ENCODE peak calls at places on chromosomes 6 and 20, in seven cellular contexts. One of them, this sample, is unnamed.

GRCh38 chr6:133680994-133681393 is 207.9 kb upstream of the TCF21 start:
- DNase-seq in effector memory CD4-positive, alpha-beta T cell: no peak
- DNase-seq in aorta: no peak
- DNase-seq in breast epithelium: no peak
- DNase-seq in coronary artery: no peak
- DNase-seq in ovary: no peak
- DNase-seq in Panc1: no peak
- DNase-seq in this sample: no peak

GRCh38 chr6:119891206-119891605 is 541.6 kb upstream of the MAN1A1 start:
- DNase-seq in effector memory CD4-positive, alpha-beta T cell: no peak
- DNase-seq in aorta: no peak
- DNase-seq in breast epithelium: no peak
- DNase-seq in coronary artery: no peak
- DNase-seq in ovary: no peak
- DNase-seq in Panc1: no peak
- DNase-seq in this sample: no peak

GRCh38 chr6:23016701-23017100 is 447.3 kb downstream of the HDGFL1 start:
- DNase-seq in effector memory CD4-positive, alpha-beta T cell: no peak
- DNase-seq in aorta: no peak
- DNase-seq in breast epithelium: no peak
- DNase-seq in coronary artery: no peak
- DNase-seq in ovary: no peak
- DNase-seq in Panc1: no peak
- DNase-seq in this sample: no peak

GRCh38 chr6:20534906-20535305 is 649 bp downstream of the CDKAL1 start:
- DNase-seq in effector memory CD4-positive, alpha-beta T cell: no peak
- DNase-seq in aorta: no peak
- DNase-seq in breast epithelium: no peak
- DNase-seq in coronary artery: no peak
- DNase-seq in ovary: no peak
- DNase-seq in Panc1: no peak
- DNase-seq in this sample: no peak

GRCh38 chr6:89297695-89298351 is 17.3 kb downstream of the GABRR2 start:
- DNase-seq in effector memory CD4-positive, alpha-beta T cell: peak
- DNase-seq in aorta: no peak
- DNase-seq in breast epithelium: peak
- DNase-seq in coronary artery: no peak
- DNase-seq in ovary: peak
- DNase-seq in Panc1: peak
- DNase-seq in this sample: peak

GRCh38 chr6:30378290-30378937 is 33.5 kb downstream of the RPP21 start:
- DNase-seq in effector memory CD4-positive, alpha-beta T cell: no peak
- DNase-seq in aorta: no peak
- DNase-seq in breast epithelium: no peak
- DNase-seq in coronary artery: no peak
- DNase-seq in ovary: no peak
- DNase-seq in Panc1: no peak
- DNase-seq in this sample: no peak

GRCh38 chr6:166025149-166025898 is 142.3 kb downstream of the TBXT start:
- DNase-seq in effector memory CD4-positive, alpha-beta T cell: no peak
- DNase-seq in aorta: no peak
- DNase-seq in breast epithelium: no peak
- DNase-seq in coronary artery: no peak
- DNase-seq in ovary: no peak
- DNase-seq in Panc1: no peak
- DNase-seq in this sample: no peak

GRCh38 chr6:149711711-149712110 is 6.2 kb downstream of the LATS1 start:
- DNase-seq in effector memory CD4-positive, alpha-beta T cell: no peak
- DNase-seq in aorta: no peak
- DNase-seq in breast epithelium: no peak
- DNase-seq in coronary artery: no peak
- DNase-seq in ovary: no peak
- DNase-seq in Panc1: no peak
- DNase-seq in this sample: no peak

GRCh38 chr20:62744761-62745160 is 36.1 kb downstream of the NTSR1 start:
- DNase-seq in effector memory CD4-positive, alpha-beta T cell: no peak
- DNase-seq in aorta: peak
- DNase-seq in breast epithelium: no peak
- DNase-seq in coronary artery: no peak
- DNase-seq in ovary: no peak
- DNase-seq in Panc1: no peak
- DNase-seq in this sample: no peak

GRCh38 chr6:88914180-88914579 is 49.2 kb downstream of the RNGTT start:
- DNase-seq in effector memory CD4-positive, alpha-beta T cell: no peak
- DNase-seq in aorta: no peak
- DNase-seq in breast epithelium: no peak
- DNase-seq in coronary artery: no peak
- DNase-seq in ovary: no peak
- DNase-seq in Panc1: no peak
- DNase-seq in this sample: no peak

GRCh38 chr20:363319-364078 is 16.6 kb downstream of the NRSN2 start:
- DNase-seq in effector memory CD4-positive, alpha-beta T cell: no peak
- DNase-seq in aorta: no peak
- DNase-seq in breast epithelium: no peak
- DNase-seq in coronary artery: no peak
- DNase-seq in ovary: no peak
- DNase-seq in Panc1: no peak
- DNase-seq in this sample: no peak

GRCh38 chr6:158837684-158838625 is 18.8 kb upstream of the EZR start:
- DNase-seq in effector memory CD4-positive, alpha-beta T cell: no peak
- DNase-seq in aorta: no peak
- DNase-seq in breast epithelium: peak
- DNase-seq in coronary artery: no peak
- DNase-seq in ovary: no peak
- DNase-seq in Panc1: no peak
- DNase-seq in this sample: peak

GRCh38 chr20:2273634-2274302 is 22.0 kb upstream of the TGM3 start:
- DNase-seq in effector memory CD4-positive, alpha-beta T cell: no peak
- DNase-seq in aorta: no peak
- DNase-seq in breast epithelium: no peak
- DNase-seq in coronary artery: no peak
- DNase-seq in ovary: no peak
- DNase-seq in Panc1: no peak
- DNase-seq in this sample: no peak

GRCh38 chr6:131657630-131658111 is 20.6 kb downstream of the ENPP3 start:
- DNase-seq in effector memory CD4-positive, alpha-beta T cell: no peak
- DNase-seq in aorta: no peak
- DNase-seq in breast epithelium: no peak
- DNase-seq in coronary artery: no peak
- DNase-seq in ovary: no peak
- DNase-seq in Panc1: no peak
- DNase-seq in this sample: no peak

GRCh38 chr20:36465109-36466080 is 75.9 kb upstream of the MYL9 start:
- DNase-seq in effector memory CD4-positive, alpha-beta T cell: peak
- DNase-seq in aorta: peak
- DNase-seq in breast epithelium: no peak
- DNase-seq in coronary artery: peak
- DNase-seq in ovary: peak
- DNase-seq in Panc1: peak
- DNase-seq in this sample: no peak

GRCh38 chr6:38034269-38034914 is 214.9 kb downstream of the ZFAND3 start:
- DNase-seq in effector memory CD4-positive, alpha-beta T cell: no peak
- DNase-seq in aorta: no peak
- DNase-seq in breast epithelium: no peak
- DNase-seq in coronary artery: no peak
- DNase-seq in ovary: no peak
- DNase-seq in Panc1: no peak
- DNase-seq in this sample: no peak

GRCh38 chr20:29740601-29740950 is 1516.9 kb upstream of the DEFB115 start:
- DNase-seq in effector memory CD4-positive, alpha-beta T cell: no peak
- DNase-seq in aorta: peak
- DNase-seq in breast epithelium: no peak
- DNase-seq in coronary artery: no peak
- DNase-seq in ovary: no peak
- DNase-seq in Panc1: no peak
- DNase-seq in this sample: no peak

GRCh38 chr6:26031151-26031594 is 56.1 kb upstream of the HFE start:
- DNase-seq in effector memory CD4-positive, alpha-beta T cell: no peak
- DNase-seq in aorta: no peak
- DNase-seq in breast epithelium: no peak
- DNase-seq in coronary artery: no peak
- DNase-seq in ovary: no peak
- DNase-seq in Panc1: no peak
- DNase-seq in this sample: no peak

GRCh38 chr6:135180458-135181332 is at the start of gene MYB:
- DNase-seq in effector memory CD4-positive, alpha-beta T cell: peak
- DNase-seq in aorta: peak
- DNase-seq in breast epithelium: no peak
- DNase-seq in coronary artery: no peak
- DNase-seq in ovary: peak
- DNase-seq in Panc1: no peak
- DNase-seq in this sample: peak
- H3K27ac ChIP-seq in effector memory CD4-positive, alpha-beta T cell: peak
- H3K27ac ChIP-seq in aorta: no peak
- H3K27ac ChIP-seq in breast epithelium: no peak
- H3K27ac ChIP-seq in coronary artery: no peak
- H3K27ac ChIP-seq in ovary: no peak
- H3K27ac ChIP-seq in Panc1: peak
- H3K27ac ChIP-seq in this sample: no peak

DNA sequence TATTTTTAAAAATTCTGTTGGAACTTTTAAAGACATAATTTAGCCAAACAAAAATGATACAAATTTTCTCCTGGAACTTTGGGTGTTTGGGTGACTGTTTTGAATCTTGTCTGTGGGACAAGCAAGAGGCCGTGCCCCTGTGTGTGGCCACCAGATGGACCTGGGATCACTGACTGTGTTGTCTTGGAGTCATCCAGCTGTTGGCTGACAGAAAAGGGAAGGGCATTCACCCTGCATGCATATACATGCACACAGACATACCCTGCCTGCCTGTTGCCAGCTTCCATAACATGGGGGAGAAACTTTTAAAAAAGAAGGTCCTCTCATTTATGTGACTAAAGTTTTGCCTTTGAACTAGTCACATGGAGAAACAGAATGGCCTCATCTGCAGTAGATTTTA is 72.7 kb downstream of the BLOC1S5 start:
- DNase-seq in effector memory CD4-positive, alpha-beta T cell: no peak
- DNase-seq in aorta: no peak
- DNase-seq in breast epithelium: no peak
- DNase-seq in coronary artery: no peak
- DNase-seq in ovary: no peak
- DNase-seq in Panc1: no peak
- DNase-seq in this sample: no peak
- H3K27ac ChIP-seq in effector memory CD4-positive, alpha-beta T cell: no peak
- H3K27ac ChIP-seq in aorta: no peak
- H3K27ac ChIP-seq in breast epithelium: no peak
- H3K27ac ChIP-seq in coronary artery: no peak
- H3K27ac ChIP-seq in ovary: no peak
- H3K27ac ChIP-seq in Panc1: no peak
- H3K27ac ChIP-seq in this sample: no peak

DNA sequence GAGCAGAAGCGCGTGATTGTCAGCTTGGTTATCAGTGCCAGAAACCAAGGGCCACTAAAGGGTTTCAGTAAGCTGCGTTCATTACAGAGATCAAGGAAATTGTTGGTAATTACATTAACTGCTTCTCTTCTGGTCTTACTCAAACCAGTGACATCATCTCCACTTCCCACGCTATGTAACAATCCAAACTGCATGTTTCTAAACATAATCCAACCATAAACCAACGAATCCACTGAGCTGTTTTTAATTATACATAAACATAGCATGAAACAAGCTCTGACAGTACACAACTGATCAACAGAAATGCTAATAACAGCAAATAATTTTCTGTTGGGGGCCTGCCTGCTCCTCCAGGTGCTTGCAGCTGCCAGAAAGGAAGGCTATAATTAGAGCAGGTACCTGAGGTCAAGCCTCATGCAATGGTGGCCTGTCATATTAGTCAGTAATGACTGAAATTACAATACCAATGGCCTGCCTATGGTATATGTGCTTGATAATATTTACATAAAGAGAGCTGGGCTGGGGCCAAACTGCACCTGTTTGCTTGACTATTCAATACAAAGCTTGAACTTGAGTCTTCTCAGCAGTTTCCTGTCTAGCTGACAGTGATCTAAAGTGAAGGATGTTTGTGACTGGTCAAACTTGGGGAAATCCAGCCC is 40.1 kb downstream of the ILRUN start:
- DNase-seq in effector memory CD4-positive, alpha-beta T cell: no peak
- DNase-seq in aorta: no peak
- DNase-seq in breast epithelium: no peak
- DNase-seq in coronary artery: no peak
- DNase-seq in ovary: no peak
- DNase-seq in Panc1: no peak
- DNase-seq in this sample: no peak
- H3K27ac ChIP-seq in effector memory CD4-positive, alpha-beta T cell: peak
- H3K27ac ChIP-seq in aorta: peak
- H3K27ac ChIP-seq in breast epithelium: peak
- H3K27ac ChIP-seq in coronary artery: peak
- H3K27ac ChIP-seq in ovary: peak
- H3K27ac ChIP-seq in Panc1: peak
- H3K27ac ChIP-seq in this sample: peak

GRCh38 chr6:130624046-130624445 is 203.2 kb upstream of the SMLR1 start:
- DNase-seq in effector memory CD4-positive, alpha-beta T cell: no peak
- DNase-seq in aorta: no peak
- DNase-seq in breast epithelium: no peak
- DNase-seq in coronary artery: no peak
- DNase-seq in ovary: no peak
- DNase-seq in Panc1: no peak
- DNase-seq in this sample: no peak

GRCh38 chr6:130628862-130629261 is 198.3 kb upstream of the SMLR1 start:
- DNase-seq in effector memory CD4-positive, alpha-beta T cell: no peak
- DNase-seq in aorta: no peak
- DNase-seq in breast epithelium: no peak
- DNase-seq in coronary artery: no peak
- DNase-seq in ovary: no peak
- DNase-seq in Panc1: no peak
- DNase-seq in this sample: no peak

GRCh38 chr6:130622142-130622541 is 205.1 kb upstream of the SMLR1 start:
- DNase-seq in effector memory CD4-positive, alpha-beta T cell: no peak
- DNase-seq in aorta: no peak
- DNase-seq in breast epithelium: no peak
- DNase-seq in coronary artery: no peak
- DNase-seq in ovary: no peak
- DNase-seq in Panc1: no peak
- DNase-seq in this sample: no peak

GRCh38 chr6:130629640-130630039 is 197.6 kb upstream of the SMLR1 start:
- DNase-seq in effector memory CD4-positive, alpha-beta T cell: no peak
- DNase-seq in aorta: no peak
- DNase-seq in breast epithelium: no peak
- DNase-seq in coronary artery: no peak
- DNase-seq in ovary: no peak
- DNase-seq in Panc1: no peak
- DNase-seq in this sample: no peak

DNA sequence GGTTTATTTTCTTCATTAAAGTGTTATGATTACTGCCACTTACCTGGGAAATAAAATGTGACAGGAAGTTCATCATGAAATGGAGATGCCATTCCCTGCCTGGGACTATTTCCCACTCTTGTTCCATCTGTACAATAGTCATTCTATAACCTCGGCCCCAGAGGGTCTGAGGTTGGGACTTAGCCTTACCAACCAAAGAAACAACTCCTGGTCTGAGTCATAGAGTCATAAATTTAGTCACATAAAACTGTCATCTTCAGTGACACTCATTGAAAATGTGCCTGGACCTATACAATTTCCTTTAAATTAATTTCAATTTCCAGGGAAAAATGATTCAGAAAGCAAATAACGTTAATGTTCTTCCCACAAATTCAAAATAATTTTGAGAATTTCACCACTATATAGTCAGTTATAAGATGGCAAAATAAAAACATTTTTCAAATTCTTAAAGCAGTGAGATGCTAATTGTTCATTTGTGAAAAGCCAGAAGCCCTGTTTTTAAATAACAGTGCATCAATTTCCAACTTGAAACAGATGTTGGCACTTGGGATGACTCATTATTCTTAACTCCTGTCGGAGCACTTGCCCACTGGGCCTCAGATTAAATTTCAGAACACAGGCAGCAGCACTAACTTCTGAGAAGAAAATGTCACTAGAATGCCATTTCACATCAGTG is 201.2 kb upstream of the SMLR1 start:
- DNase-seq in effector memory CD4-positive, alpha-beta T cell: no peak
- DNase-seq in aorta: no peak
- DNase-seq in breast epithelium: no peak
- DNase-seq in coronary artery: no peak
- DNase-seq in ovary: no peak
- DNase-seq in Panc1: no peak
- DNase-seq in this sample: no peak
- H3K27ac ChIP-seq in effector memory CD4-positive, alpha-beta T cell: no peak
- H3K27ac ChIP-seq in aorta: no peak
- H3K27ac ChIP-seq in breast epithelium: no peak
- H3K27ac ChIP-seq in coronary artery: no peak
- H3K27ac ChIP-seq in ovary: no peak
- H3K27ac ChIP-seq in Panc1: no peak
- H3K27ac ChIP-seq in this sample: no peak

This sample was measured in caudate nucleus.